ENCODE peak calls at places on chromosomes 5 and 9, in five cellular contexts. R is HepG2, Q is neural progenitor cell, H is sigmoid colon, F is endodermal cell. D is an unnamed sample.

GRCh38 chr9:134442486-134443168 is 116.4 kb downstream of the RXRA start:
- DNase-seq in Q (peak; percentile 51), H (no peak), F (no peak), R (no peak), D (no peak)

GRCh38 chr9:108972186-108972585 is 38.0 kb downstream of the ABITRAM start:
- DNase-seq in H (no peak), Q (no peak), R (no peak), F (no peak), D (no peak)

GRCh38 chr5:67960939-67961338 is 254.6 kb upstream of the PIK3R1 start:
- DNase-seq in R (no peak), F (no peak), H (no peak), Q (no peak), D (no peak)

GRCh38 chr5:122330881-122331280 is 18.8 kb downstream of the SNCAIP start:
- DNase-seq in F (no peak), H (no peak), Q (no peak), R (no peak), D (no peak)

GRCh38 chr5:101675510-101675909 is 620.6 kb downstream of the SLCO4C1 start:
- DNase-seq in R (no peak), Q (no peak), H (no peak), F (no peak), D (no peak)

GRCh38 chr5:1896602-1897376 is 14.1 kb upstream of the IRX4 start:
- DNase-seq in Q (no peak), F (no peak), H (no peak), R (no peak), D (no peak)

GRCh38 chr5:112883192-112883591 is 22.1 kb downstream of the SRP19 start:
- DNase-seq in F (no peak), R (no peak), Q (no peak), H (no peak), D (no peak)

GRCh38 chr5:123875444-123876264 is 363.7 kb downstream of the CSNK1G3 start:
- DNase-seq in R (peak; percentile 52), H (no peak), F (peak; percentile 89), Q (peak; percentile 86), D (no peak)

GRCh38 chr5:135013947-135014570 is 20.0 kb downstream of the PITX1 start:
- DNase-seq in F (peak; percentile 31), Q (no peak), R (peak; percentile 23), H (peak; percentile 66), D (no peak)

GRCh38 chr5:135973323-135974018 is 18.7 kb upstream of the LECT2 start:
- DNase-seq in H (no peak), Q (no peak), F (no peak), R (peak; percentile 99), D (no peak)

GRCh38 chr5:150272531-150272930 is 17.0 kb downstream of the CAMK2A start:
- DNase-seq in R (peak; percentile 55), Q (peak; percentile 80), H (no peak), F (peak; percentile 87), D (no peak)

GRCh38 chr5:35066260-35066795 is 18.6 kb upstream of the AGXT2 start:
- DNase-seq in F (no peak), H (no peak), Q (no peak), R (no peak), D (no peak)

GRCh38 chr9:124818431-124819281 is 34.6 kb upstream of the WDR38 start:
- DNase-seq in Q (no peak), R (peak; percentile 90), H (no peak), F (peak; percentile 87), D (no peak)

GRCh38 chr9:93827545-93828330 is 127.4 kb downstream of the BARX1 start:
- DNase-seq in H (no peak), Q (peak; percentile 83), F (peak; percentile 93), R (peak; percentile 43), D (no peak)

GRCh38 chr5:148374693-148375360 is 8.9 kb upstream of the FBXO38 start:
- DNase-seq in H (no peak), R (peak; percentile 72), Q (peak; percentile 76), F (peak; percentile 84), D (no peak)

GRCh38 chr5:127979475-127979874 is 104.1 kb upstream of the SLC12A2 start:
- DNase-seq in R (no peak), H (no peak), F (no peak), Q (no peak), D (no peak)

GRCh38 chr9:81430727-81431126 is 258.6 kb downstream of the TLE1 start:
- DNase-seq in F (no peak), Q (no peak), R (no peak), H (no peak), D (no peak)

GRCh38 chr5:179375236-179375685 is 30.0 kb upstream of the ADAMTS2 start:
- DNase-seq in H (no peak), R (no peak), Q (no peak), F (peak; percentile 30), D (no peak)

GRCh38 chr5:76341935-76342334 is 61.1 kb upstream of the IQGAP2 start:
- DNase-seq in H (no peak), Q (no peak), R (no peak), F (no peak), D (no peak)

GRCh38 chr5:159257629-159258283 is 5.3 kb upstream of the UBLCP1 start:
- DNase-seq in F (no peak), Q (peak; percentile 6), H (no peak), R (peak; percentile 73), D (no peak)

GRCh38 chr5:110333384-110333783 is 393.1 kb downstream of the TMEM232 start:
- DNase-seq in Q (peak; percentile 78), H (no peak), F (peak; percentile 82), R (peak; percentile 24), D (no peak)

GRCh38 chr5:31059889-31060288 is 133.6 kb upstream of the CDH6 start:
- DNase-seq in R (no peak), H (no peak), F (no peak), Q (no peak), D (no peak)

GRCh38 chr5:54619732-54620582 is 102.4 kb downstream of the SNX18 start:
- DNase-seq in H (no peak), R (no peak), F (no peak), Q (no peak), D (no peak)
- H3K27ac ChIP-seq in H (no peak overlapping the region), R (no peak overlapping the region), F (no peak overlapping the region), Q (no peak overlapping the region), D (no peak overlapping the region)

DNA sequence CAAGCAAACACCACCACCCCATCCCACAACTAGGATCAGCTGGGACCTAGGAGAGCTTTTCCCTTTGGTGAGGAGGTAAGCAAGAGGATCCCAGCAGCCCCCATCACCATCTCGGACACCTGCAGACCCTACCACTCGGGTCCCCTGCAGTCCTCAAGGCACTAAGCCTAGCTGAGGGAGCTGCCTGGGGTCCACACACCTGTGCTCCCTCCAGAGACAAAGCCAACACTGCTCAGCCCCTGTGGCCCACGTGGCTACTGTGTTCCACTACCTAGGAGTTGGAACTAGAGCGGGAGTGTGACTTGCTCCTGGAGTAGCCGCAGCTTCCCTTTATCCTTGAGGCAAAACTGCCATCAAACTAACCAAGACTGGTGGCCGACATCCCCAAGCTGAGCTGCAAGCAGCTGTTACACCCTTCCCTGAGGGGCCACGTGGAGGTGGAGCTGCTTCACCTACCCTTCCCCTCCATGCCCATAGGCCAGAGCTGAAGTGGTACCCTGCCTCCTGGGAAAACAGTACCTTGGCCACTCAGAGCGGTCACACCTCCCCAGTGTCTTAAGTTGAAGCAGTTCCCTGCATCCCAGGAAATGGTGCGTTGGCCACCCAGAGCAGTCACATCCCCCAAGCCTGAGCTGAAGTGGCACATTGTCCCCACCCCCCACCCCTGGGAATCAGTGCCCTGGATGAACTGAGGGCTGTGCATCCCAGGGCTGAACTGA is 205.5 kb downstream of the CACNA1B start:
- DNase-seq in H (no peak), F (no peak), R (no peak), Q (no peak), D (no peak)
- H3K9me3 ChIP-seq in H (peaks cover 15% of the 10 kb centered on the region), F (peaks cover 77% of the 10 kb centered on the region), R (peaks cover 30% of the 10 kb centered on the region), Q (peaks cover 14% of the 10 kb centered on the region), D (peaks cover 10% of the 10 kb centered on the region)

GRCh38 chr9:97847474-97848236 is 5.4 kb upstream of the FOXE1 start:
- DNase-seq in Q (no peak), F (peak; percentile 68), R (no peak), H (no peak), D (no peak)
- H3K27me3 ChIP-seq in Q (peaks cover 100% of the 10 kb centered on the region), F (peaks cover 92% of the 10 kb centered on the region), R (peaks cover 62% of the 10 kb centered on the region), H (peaks cover 100% of the 10 kb centered on the region), D (peaks cover 89% of the 10 kb centered on the region)

DNA sequence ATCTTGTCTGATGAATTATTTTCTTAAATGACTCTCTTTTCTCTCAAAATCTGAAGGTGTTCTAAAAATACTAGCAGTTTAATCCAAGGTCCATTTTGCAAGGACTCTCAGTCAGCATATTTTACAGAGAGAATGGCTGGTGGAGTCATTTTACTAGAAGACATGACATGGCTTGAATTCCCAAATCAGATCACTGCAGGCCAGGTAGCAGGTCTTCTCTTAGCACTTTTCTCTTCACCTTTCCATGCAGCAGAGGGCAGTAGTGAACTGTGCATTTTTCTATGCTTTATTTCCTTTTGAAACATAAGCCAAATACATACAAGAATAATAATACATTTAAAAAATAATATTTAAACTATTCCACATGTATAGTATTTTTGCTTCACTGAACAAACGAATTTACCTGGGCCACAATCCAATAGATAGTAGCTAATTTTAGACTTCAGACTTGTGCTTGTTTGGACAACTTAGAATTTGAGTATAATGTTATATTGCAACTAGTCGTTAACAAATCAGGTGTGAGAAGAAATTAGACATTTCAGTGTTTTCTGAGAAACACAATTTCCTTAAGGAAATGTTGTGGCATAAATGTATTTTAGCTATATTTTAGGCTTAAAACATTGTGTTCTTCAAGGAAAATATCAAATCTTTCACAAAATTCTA is 289.4 kb upstream of the DAB2 start:
- DNase-seq in Q (peak; percentile 52), H (no peak), F (peak; percentile 77), R (peak; percentile 41), D (peak; percentile 18)
- H3K27ac ChIP-seq in Q (no peak overlapping the region), H (no peak overlapping the region), F (no peak overlapping the region), R (no peak overlapping the region), D (no peak overlapping the region)

GRCh38 chr9:88425538-88425950 is 37.3 kb downstream of the SPIN1 start:
- DNase-seq in Q (no peak), R (no peak), F (no peak), H (no peak), D (no peak)

GRCh38 chr9:88418025-88418424 is 29.8 kb downstream of the SPIN1 start:
- DNase-seq in Q (no peak), R (no peak), H (no peak), F (peak; percentile 74), D (no peak)

GRCh38 chr9:88421348-88421747 is 33.1 kb downstream of the SPIN1 start:
- DNase-seq in F (no peak), H (no peak), Q (peak; percentile 63), R (no peak), D (no peak)

GRCh38 chr9:88418715-88419540 is 30.7 kb downstream of the SPIN1 start:
- DNase-seq in H (no peak), R (no peak), Q (no peak), F (peak; percentile 53), D (no peak)

GRCh38 chr9:88420227-88420626 is 32.0 kb downstream of the SPIN1 start:
- DNase-seq in H (no peak), Q (no peak), R (no peak), F (no peak), D (no peak)
- H3K9me3 ChIP-seq in H (no peaks in the 10 kb centered on the region), Q (no peaks in the 10 kb centered on the region), R (peaks cover 10% of the 10 kb centered on the region), F (peaks cover 78% of the 10 kb centered on the region), D (peaks cover 36% of the 10 kb centered on the region)

DNA sequence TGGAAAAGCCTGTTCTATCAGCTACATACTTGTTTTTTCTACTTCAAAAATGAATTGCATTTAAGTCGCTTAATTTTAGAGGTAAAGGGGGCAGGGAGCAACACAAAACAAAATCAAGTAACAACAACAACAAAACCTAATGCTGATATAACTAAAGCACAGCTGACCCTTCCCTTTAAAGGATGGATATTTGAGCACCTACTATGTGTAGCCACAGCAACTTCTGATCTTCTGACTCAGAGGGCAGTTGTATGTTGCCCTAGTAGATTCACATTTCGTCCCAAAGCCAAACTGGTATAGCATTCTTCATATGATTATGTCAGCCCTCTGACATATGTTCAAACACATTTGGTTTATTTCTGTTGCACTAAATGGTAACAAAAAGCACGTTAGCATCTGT is 6.8 kb downstream of the DAB2 start:
- DNase-seq in Q (no peak), R (no peak), H (no peak), F (no peak), D (no peak)
- H3K27me3 ChIP-seq in Q (no peaks in the 10 kb centered on the region), R (no peaks in the 10 kb centered on the region), H (no peaks in the 10 kb centered on the region), F (no peaks in the 10 kb centered on the region), D (no peaks in the 10 kb centered on the region)

D was measured in CD4-positive, alpha-beta T cell.